ENCODE peak calls at places on chromosomes 7 and 10, in four cellular contexts. U is transverse colon, C is ovary, D is colonic mucosa. J is an unnamed sample. For H3K9me3, the result is how much of the 10 kb centered on the place peaks cover.

GRCh38 chr7:30702200-30702599 is 19.9 kb upstream of the CRHR2 start:
- DNase-seq in U (no peak), C (no peak), D (no peak), J (no peak)

GRCh38 chr7:45646996-45647411 is 72.8 kb downstream of the ADCY1 start:
- DNase-seq in U (no peak), C (no peak), D (no peak), J (no peak)

GRCh38 chr10:72895236-72895850 is 1.8 kb downstream of the OIT3 start:
- DNase-seq in U (no peak), C (no peak), D (no peak), J (no peak)

GRCh38 chr10:91887900-91888225 is 21.4 kb downstream of the FGFBP3 start:
- DNase-seq in U (no peak), C (no peak), D (no peak), J (no peak)

GRCh38 chr10:112209534-112210200 is 26.1 kb upstream of the GPAM start:
- DNase-seq in U (no peak), C (no peak), D (no peak), J (no peak)

GRCh38 chr7:1920886-1921285 is 250.8 kb downstream of the ELFN1 start:
- DNase-seq in U (no peak), C (no peak), D (no peak), J (no peak)

GRCh38 chr7:144873316-144873845 is 37.5 kb upstream of the TPK1 start:
- DNase-seq in U (no peak), C (no peak), D (no peak), J (no peak)

GRCh38 chr10:132421377-132422168 is 24.6 kb downstream of the PWWP2B start:
- DNase-seq in U (peak), C (peak), D (peak), J (peak)

GRCh38 chr7:19202599-19202998 is 57.4 kb upstream of the FERD3L start:
- DNase-seq in U (no peak), C (no peak), D (no peak), J (no peak)

DNA sequence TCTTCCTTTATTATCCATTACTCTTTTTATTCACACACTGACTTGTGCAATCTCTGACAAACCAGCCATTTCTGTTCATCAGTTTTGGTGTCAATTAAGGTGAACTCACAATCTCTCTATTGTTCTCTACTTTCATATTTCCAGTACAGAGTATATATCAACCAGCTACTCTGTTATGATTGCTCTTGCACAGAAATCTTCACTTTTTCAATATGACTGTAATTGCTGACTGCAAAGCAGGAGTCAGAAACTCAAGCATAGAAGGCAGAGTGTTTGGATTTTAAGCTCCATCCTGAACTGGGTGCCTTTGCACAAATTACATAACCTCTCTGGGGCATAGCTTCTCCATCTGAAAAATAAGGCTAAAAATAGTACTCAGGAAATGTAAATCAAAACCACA is 1042.0 kb downstream of the GRM8 start:
- DNase-seq in U (no peak), C (no peak), D (no peak), J (no peak)
- H3K9me3 ChIP-seq in U (under half), C (under half), D (under half), J (under half)

DNA sequence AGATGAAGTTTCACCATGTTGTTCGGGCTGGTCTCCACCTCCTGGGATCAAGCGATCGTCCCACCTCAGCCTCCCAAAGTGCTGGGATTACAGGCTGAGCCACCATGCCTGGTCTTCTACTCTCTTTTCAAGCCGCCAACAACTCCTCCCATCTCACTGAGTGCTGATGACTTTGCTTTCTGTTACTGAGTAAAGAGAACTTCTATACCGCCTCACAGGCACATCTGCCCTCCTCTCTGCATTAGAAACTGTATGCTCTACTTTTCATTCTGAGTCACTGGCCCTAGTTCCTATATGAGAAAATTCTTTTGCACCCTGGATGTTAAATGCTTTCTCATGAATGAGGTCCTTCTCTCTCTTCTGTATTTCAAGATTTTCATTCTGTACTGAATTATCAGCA is 2.2 kb upstream of the ZNF239 start:
- DNase-seq in U (no peak), C (no peak), D (no peak), J (no peak)
- H3K9me3 ChIP-seq in U (under half), C (under half), D (under half), J (under half)

GRCh38 chr7:15376601-15377000 is 185.2 kb downstream of the AGMO start:
- DNase-seq in U (no peak), C (no peak), D (no peak), J (no peak)
- H3K9me3 ChIP-seq in U (under half), C (under half), D (under half), J (under half)

GRCh38 chr7:15215611-15216010 is 313.1 kb upstream of the DGKB start:
- DNase-seq in U (no peak), C (no peak), D (no peak), J (no peak)

GRCh38 chr7:15214981-15215380 is 312.4 kb upstream of the DGKB start:
- DNase-seq in U (no peak), C (no peak), D (no peak), J (no peak)

DNA sequence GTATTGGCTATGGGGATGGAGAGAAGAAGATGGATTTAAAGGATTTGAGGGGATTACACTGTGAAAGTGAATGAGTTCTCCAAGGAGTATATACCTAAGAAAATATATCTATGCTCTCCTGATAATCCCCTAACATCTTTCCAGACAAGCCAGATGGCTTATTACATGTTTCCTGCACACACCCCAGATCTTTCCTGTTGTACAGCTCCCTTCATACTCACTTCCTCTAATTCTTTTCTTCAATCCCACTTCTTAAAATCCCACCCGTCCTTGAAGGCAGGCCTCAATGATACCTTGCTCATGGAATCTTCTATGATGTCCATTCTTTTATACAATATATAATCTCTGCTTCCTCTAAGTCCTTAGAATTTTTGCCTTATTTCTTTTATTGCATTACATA is 317.2 kb upstream of the DGKB start:
- DNase-seq in U (no peak), C (no peak), D (no peak), J (no peak)
- H3K9me3 ChIP-seq in U (under half), C (under half), D (under half), J (under half)

DNA sequence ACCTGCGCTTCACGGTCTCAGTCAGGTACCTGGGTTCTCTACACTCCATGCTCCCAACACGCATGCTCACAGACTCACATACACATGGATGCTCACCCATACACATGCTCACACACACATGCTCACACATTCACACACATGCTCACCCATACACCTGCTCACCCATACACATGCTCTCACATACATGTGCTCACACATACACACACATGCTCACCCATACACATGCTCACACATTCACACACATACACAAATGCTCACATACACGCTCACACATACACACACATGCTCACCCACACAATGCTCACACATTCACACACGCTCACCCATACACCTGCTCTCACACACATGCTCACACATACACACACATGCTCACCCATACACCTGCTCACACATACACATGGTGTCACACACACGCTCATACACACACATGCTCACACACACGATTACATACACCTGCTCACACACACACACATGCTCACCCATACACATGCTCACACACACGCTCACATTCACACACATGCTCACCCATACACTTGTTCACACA is 119.9 kb downstream of the PAXIP1 start:
- DNase-seq in U (no peak), C (no peak), D (no peak), J (no peak)
- H3K9me3 ChIP-seq in U (under half), C (under half), D (under half), J (under half)

GRCh38 chr7:57398548-57398947 is 51.4 kb upstream of the ZNF716 start:
- DNase-seq in U (no peak), C (no peak), D (no peak), J (no peak)
- H3K9me3 ChIP-seq in U (under half), C (under half), D (under half), J (under half)